ENCODE peak calls at places on chromosomes 3 and 15, in seven cellular contexts. F is BJ, J is tibial nerve, S is cardiac fibroblast, X is bronchial epithelial cell, M is NCI-H1092, C is AG04450. P is an unnamed sample.
A peak's percentile ranks its signal among the peaks of the same experiment; 100 is the strongest.

GRCh38 chr15:63600646-63601025 is 3.4 kb downstream of the FBXL22 start:
- DNase-seq in F (peak; percentile 67), J (peak; percentile 65), S (peak; percentile 90), X (peak; percentile 75), M (peak; percentile 90), C (peak; percentile 78), P (peak; percentile 57)

GRCh38 chr15:84750583-84751092 is 2.2 kb downstream of the ZNF592 start:
- DNase-seq in F (no peak), J (no peak), S (no peak), X (no peak), M (no peak), C (no peak), P (no peak)

GRCh38 chr15:39594764-39595620 is 14.1 kb downstream of the THBS1 start:
- DNase-seq in F (peak; percentile 25), J (no peak), S (peak; percentile 49), X (peak; percentile 34), M (no peak), C (no peak), P (no peak)

GRCh38 chr15:68583936-68584703 is 5.3 kb downstream of the CORO2B start:
- DNase-seq in F (no peak), J (no peak), S (no peak), X (no peak), M (no peak), C (no peak), P (no peak)

GRCh38 chr3:44477312-44478030 is at the start of gene ZNF445:
- DNase-seq in F (peak; percentile 7), J (peak; percentile 39), S (peak; percentile 81), X (peak; percentile 43), M (peak; percentile 56), C (peak; percentile 23), P (peak; percentile 18)

GRCh38 chr3:146781059-146781458 is 175.9 kb upstream of the PLSCR5 start:
- DNase-seq in F (no peak), J (no peak), S (peak; percentile 41), X (no peak), M (no peak), C (no peak), P (no peak)

GRCh38 chr3:41317718-41318117 is 118.4 kb downstream of the CTNNB1 start:
- DNase-seq in F (no peak), J (no peak), S (peak; percentile 43), X (peak; percentile 24), M (no peak), C (no peak), P (peak; percentile 72)

GRCh38 chr15:47742334-47742733 is 25.0 kb downstream of the SEMA6D start:
- DNase-seq in F (no peak), J (no peak), S (no peak), X (no peak), M (no peak), C (no peak), P (no peak)

GRCh38 chr3:194310060-194310481 is 41.1 kb downstream of the CPN2 start:
- DNase-seq in F (no peak), J (no peak), S (no peak), X (no peak), M (no peak), C (no peak), P (no peak)

GRCh38 chr3:179929091-179929529 is 107.6 kb downstream of the PEX5L start:
- DNase-seq in F (no peak), J (peak; percentile 28), S (peak; percentile 83), X (peak; percentile 56), M (peak; percentile 26), C (peak; percentile 36), P (peak; percentile 3)

GRCh38 chr3:148880681-148881080 is 15.6 kb downstream of the CPA3 start:
- DNase-seq in F (no peak), J (no peak), S (peak; percentile 43), X (no peak), M (no peak), C (no peak), P (no peak)

GRCh38 chr3:186070123-186070522 is 38.8 kb downstream of the ETV5 start:
- DNase-seq in F (no peak), J (no peak), S (no peak), X (no peak), M (no peak), C (no peak), P (no peak)

GRCh38 chr15:91335702-91336101 is 235.6 kb downstream of the SV2B start:
- DNase-seq in F (no peak), J (no peak), S (no peak), X (no peak), M (no peak), C (no peak), P (no peak)

GRCh38 chr3:159185443-159186050 is 383.7 kb downstream of the MFSD1 start:
- DNase-seq in F (no peak), J (no peak), S (no peak), X (no peak), M (no peak), C (no peak), P (no peak)

GRCh38 chr3:141913150-141913811 is 36.8 kb downstream of the ATP1B3 start:
- DNase-seq in F (no peak), J (no peak), S (peak; percentile 81), X (peak; percentile 63), M (peak; percentile 31), C (no peak), P (peak; percentile 14)